ENCODE peak calls at places on chromosomes 5 and 9, in seven cellular contexts. N is stomach; I is CD4-positive, alpha-beta T cell; Q is astrocyte of the spinal cord; E is NCI-H1417; Z is lung; F is ovary. S is an unnamed sample.

GRCh38 chr5:52455920-52456319 is 331.8 kb upstream of the ITGA1 start:
- DNase-seq in N (no peak), I (no peak), Q (no peak), E (no peak), Z (no peak), F (no peak), S (no peak)

GRCh38 chr9:33440609-33441008 is 6.8 kb downstream of the AQP3 start:
- DNase-seq in N (no peak), I (no peak), Q (no peak), E (no peak), Z (no peak), F (no peak), S (no peak)

GRCh38 chr5:72066658-72067057 is 40.6 kb upstream of the MAP1B start:
- DNase-seq in N (no peak), I (no peak), Q (peak; percentile 73), E (peak; percentile 42), Z (no peak), F (no peak), S (peak; percentile 45)

GRCh38 chr5:156330141-156330870 is 3.3 kb downstream of the SGCD start:
- DNase-seq in N (no peak), I (no peak), Q (no peak), E (no peak), Z (no peak), F (no peak), S (no peak)

GRCh38 chr9:76564300-76564699 is 105.3 kb downstream of the GCNT1 start:
- DNase-seq in N (no peak), I (no peak), Q (no peak), E (no peak), Z (no peak), F (no peak), S (no peak)

GRCh38 chr9:3949744-3950143 is 350.1 kb downstream of the GLIS3 start:
- DNase-seq in N (no peak), I (no peak), Q (no peak), E (no peak), Z (no peak), F (no peak), S (no peak)

GRCh38 chr9:129494113-129494789 is 126.7 kb downstream of the C9orf50 start:
- DNase-seq in N (peak; percentile 76), I (no peak), Q (no peak), E (no peak), Z (no peak), F (peak; percentile 40), S (no peak)

GRCh38 chr5:173888473-173889135 is 455 bp downstream of the CPEB4 start:
- DNase-seq in N (no peak), I (peak; percentile 3), Q (no peak), E (peak; percentile 31), Z (no peak), F (peak; percentile 56), S (no peak)

GRCh38 chr5:55222061-55222818 is 4.9 kb downstream of the MCIDAS start:
- DNase-seq in N (no peak), I (no peak), Q (no peak), E (no peak), Z (no peak), F (no peak), S (no peak)

GRCh38 chr5:145990077-145990653 is 53.8 kb downstream of the SH3RF2 start:
- DNase-seq in N (no peak), I (no peak), Q (no peak), E (no peak), Z (no peak), F (no peak), S (no peak)

GRCh38 chr5:65441800-65442199 is 39.9 kb downstream of the ADAMTS6 start:
- DNase-seq in N (no peak), I (no peak), Q (no peak), E (no peak), Z (no peak), F (no peak), S (no peak)

GRCh38 chr5:962801-963200 is 45.8 kb upstream of the NKD2 start:
- DNase-seq in N (no peak), I (no peak), Q (no peak), E (no peak), Z (no peak), F (no peak), S (no peak)

GRCh38 chr9:33232866-33233265 is 7.1 kb upstream of the SPINK4 start:
- DNase-seq in N (no peak), I (no peak), Q (no peak), E (no peak), Z (no peak), F (no peak), S (no peak)

GRCh38 chr5:149264432-149265069 is 7.1 kb upstream of the AFAP1L1 start:
- DNase-seq in N (peak; percentile 60), I (peak; percentile 60), Q (no peak), E (peak; percentile 74), Z (peak; percentile 40), F (no peak), S (no peak)

GRCh38 chr5:60497706-60498500 is 202.1 kb downstream of the DEPDC1B start:
- DNase-seq in N (no peak), I (no peak), Q (peak; percentile 67), E (no peak), Z (no peak), F (no peak), S (no peak)

GRCh38 chr9:38145526-38146053 is 76.6 kb upstream of the SHB start:
- DNase-seq in N (no peak), I (no peak), Q (no peak), E (no peak), Z (no peak), F (no peak), S (no peak)

GRCh38 chr9:8346291-8346690 is 546.7 kb upstream of the DMAC1 start:
- DNase-seq in N (no peak), I (no peak), Q (peak; percentile 66), E (no peak), Z (no peak), F (no peak), S (no peak)

GRCh38 chr9:36731576-36731975 is 158.9 kb downstream of the MELK start:
- DNase-seq in N (no peak), I (no peak), Q (no peak), E (no peak), Z (peak; percentile 31), F (no peak), S (no peak)

GRCh38 chr9:136052991-136053756 is 41.9 kb downstream of the NACC2 start:
- DNase-seq in N (no peak), I (no peak), Q (peak; percentile 31), E (peak; percentile 10), Z (no peak), F (no peak), S (no peak)